ENCODE peak calls at places on chromosomes 1 and 21, in six cellular contexts. D, Q, W, E, B and X are unnamed samples.

GRCh38 chr1:159023723-159024122 is 14.0 kb downstream of the IFI16 start:
- ATAC-seq in D (no peak), Q (no peak), W (no peak), E (no peak), B (no peak), X (no peak)

GRCh38 chr1:159054427-159054826 is 22.1 kb downstream of the AIM2 start:
- ATAC-seq in D (peak), Q (no peak), W (peak), E (no peak), B (no peak), X (no peak)

GRCh38 chr1:3133671-3134070 is 64.7 kb downstream of the PRDM16 start:
- ATAC-seq in D (no peak), Q (no peak), W (no peak), E (no peak), B (peak), X (no peak)

GRCh38 chr1:89269277-89269676 is 3.4 kb downstream of the GBP5 start:
- ATAC-seq in D (no peak), Q (no peak), W (no peak), E (no peak), B (no peak), X (no peak)

GRCh38 chr1:168824418-168824817 is 95.4 kb upstream of the DPT start:
- ATAC-seq in D (peak), Q (no peak), W (peak), E (no peak), B (no peak), X (no peak)

GRCh38 chr1:67748630-67749029 is 63.6 kb downstream of the GADD45A start:
- ATAC-seq in D (peak), Q (no peak), W (no peak), E (peak), B (peak), X (peak)

GRCh38 chr21:33455858-33456446 is 23.8 kb downstream of the TMEM50B start:
- ATAC-seq in D (peak), Q (no peak), W (peak), E (no peak), B (no peak), X (no peak)

GRCh38 chr1:9121891-9122409 is 7.0 kb downstream of the GPR157 start:
- ATAC-seq in D (peak), Q (peak), W (peak), E (no peak), B (no peak), X (no peak)

GRCh38 chr1:10980841-10981727 is 31.4 kb upstream of the TARDBP start:
- ATAC-seq in D (no peak), Q (no peak), W (no peak), E (peak), B (no peak), X (peak)

GRCh38 chr1:55848906-55849305 is 633.7 kb upstream of the USP24 start:
- ATAC-seq in D (no peak), Q (no peak), W (no peak), E (no peak), B (no peak), X (no peak)

GRCh38 chr1:29122987-29123870 is 474 bp downstream of the TMEM200B start:
- ATAC-seq in D (no peak), Q (no peak), W (no peak), E (peak), B (no peak), X (no peak)

GRCh38 chr1:213997031-213997771 is 9.4 kb downstream of the PROX1 start:
- ATAC-seq in D (no peak), Q (no peak), W (no peak), E (no peak), B (no peak), X (no peak)

GRCh38 chr1:201186212-201186611 is 4.4 kb upstream of the IGFN1 start:
- ATAC-seq in D (no peak), Q (no peak), W (no peak), E (no peak), B (no peak), X (no peak)

GRCh38 chr1:219072329-219072728 is 101.3 kb upstream of the LYPLAL1 start:
- ATAC-seq in D (no peak), Q (no peak), W (no peak), E (no peak), B (no peak), X (no peak)

GRCh38 chr1:115070993-115071661 is 18.2 kb downstream of the TSPAN2 start:
- ATAC-seq in D (peak), Q (no peak), W (no peak), E (no peak), B (no peak), X (no peak)

GRCh38 chr1:198605880-198606458 is 32.9 kb upstream of the PTPRC start:
- ATAC-seq in D (no peak), Q (no peak), W (no peak), E (no peak), B (no peak), X (no peak)

GRCh38 chr1:24954631-24955030 is 24.6 kb upstream of the RUNX3 start:
- ATAC-seq in D (peak), Q (no peak), W (peak), E (no peak), B (no peak), X (no peak)

GRCh38 chr1:11729498-11730428 is 6.2 kb upstream of the AGTRAP start:
- ATAC-seq in D (peak), Q (peak), W (peak), E (no peak), B (no peak), X (no peak)

GRCh38 chr1:53314606-53315005 is 13.3 kb downstream of the LRP8 start:
- ATAC-seq in D (no peak), Q (no peak), W (no peak), E (no peak), B (no peak), X (no peak)

GRCh38 chr1:219324171-219324570 is 150.5 kb downstream of the LYPLAL1 start:
- ATAC-seq in D (no peak), Q (no peak), W (no peak), E (no peak), B (no peak), X (no peak)

GRCh38 chr21:15667010-15667409 is 62.8 kb upstream of the USP25 start:
- ATAC-seq in D (no peak), Q (no peak), W (no peak), E (no peak), B (no peak), X (no peak)

GRCh38 chr21:41835711-41836154 is 43.4 kb downstream of the PRDM15 start:
- ATAC-seq in D (no peak), Q (no peak), W (no peak), E (no peak), B (no peak), X (no peak)

GRCh38 chr1:200867018-200867811 is 5.6 kb upstream of the GPR25 start:
- ATAC-seq in D (no peak), Q (no peak), W (peak), E (no peak), B (no peak), X (no peak)

GRCh38 chr1:15579683-15580047 is 5.2 kb downstream of the AGMAT start:
- ATAC-seq in D (peak), Q (peak), W (no peak), E (no peak), B (no peak), X (no peak)

GRCh38 chr1:202046748-202047708 is 36.6 kb downstream of the ELF3 start:
- ATAC-seq in D (no peak), Q (no peak), W (peak), E (no peak), B (peak), X (no peak)

GRCh38 chr1:168907053-168907452 is 178.0 kb upstream of the DPT start:
- ATAC-seq in D (no peak), Q (no peak), W (no peak), E (no peak), B (peak), X (no peak)

GRCh38 chr1:116066868-116067563 is 44.2 kb upstream of the MAB21L3 start:
- ATAC-seq in D (no peak), Q (no peak), W (no peak), E (peak), B (no peak), X (peak)

GRCh38 chr21:42781150-42781980 is 98.0 kb downstream of the WDR4 start:
- ATAC-seq in D (no peak), Q (no peak), W (no peak), E (no peak), B (peak), X (no peak)